ENCODE peak calls at places on chromosomes 3 and 15, in seven cellular contexts. B is tibial nerve, I is BE2C, Q is epithelial cell of prostate, U is mesothelial cell of epicardium, P is SIG-M5, T is MCF 10A. H is an unnamed sample.

GRCh38 chr15:34239151-34239761 is 14.4 kb downstream of the EMC4 start:
- DNase-seq in Q (peak), T (peak), B (no peak), P (no peak), I (no peak), U (no peak), H (peak)

GRCh38 chr15:40081691-40082194 is 26.9 kb downstream of the BMF start:
- DNase-seq in I (peak), T (no peak), B (peak), Q (no peak), U (no peak), P (no peak), H (no peak)

GRCh38 chr3:89049119-89049518 is 58.3 kb upstream of the EPHA3 start:
- DNase-seq in P (no peak), B (no peak), I (no peak), T (peak), U (no peak), Q (no peak), H (peak)

GRCh38 chr3:5294360-5294759 is 106.9 kb downstream of the EDEM1 start:
- DNase-seq in B (no peak), P (no peak), Q (no peak), T (no peak), U (no peak), I (no peak), H (peak)

GRCh38 chr3:13419356-13420050 is 619 bp downstream of the NUP210 start:
- DNase-seq in U (peak), P (no peak), B (no peak), T (no peak), Q (no peak), I (peak), H (no peak)

GRCh38 chr3:160210799-160211221 is 14.4 kb upstream of the C3orf80 start:
- DNase-seq in Q (peak), P (no peak), I (no peak), T (peak), B (no peak), U (no peak), H (peak)

GRCh38 chr3:38723569-38724391 is 74.3 kb upstream of the SCN5A start:
- DNase-seq in Q (no peak), B (no peak), U (no peak), P (no peak), T (no peak), I (peak), H (no peak)

GRCh38 chr3:45497963-45498362 is 96.6 kb upstream of the LIMD1 start:
- DNase-seq in Q (no peak), P (no peak), T (no peak), B (no peak), I (no peak), U (no peak), H (no peak)

GRCh38 chr15:52787123-52787503 is 3.0 kb downstream of the ONECUT1 start:
- DNase-seq in I (no peak), Q (no peak), U (no peak), T (no peak), B (no peak), P (no peak), H (no peak)

GRCh38 chr3:171229173-171229572 is 202.7 kb upstream of the SLC2A2 start:
- DNase-seq in U (no peak), T (no peak), P (no peak), I (no peak), B (no peak), Q (no peak), H (no peak)

GRCh38 chr15:84082739-84083138 is 152.8 kb upstream of the GOLGA6L4 start:
- DNase-seq in Q (no peak), B (no peak), P (no peak), T (no peak), U (no peak), I (no peak), H (no peak)

H was measured in foreskin keratinocyte.